ENCODE peak calls at places on chromosome 6, in four cellular contexts. E is mucosa of gallbladder, M is caudate nucleus, W is AG10803. O is an unnamed sample.

GRCh38 chr6:44127186-44128019 is at the start of the genes MRPL14 and TMEM63B:
- DNase-seq in W (peak), M (peak), E (peak), O (peak)

GRCh38 chr6:142941018-142941417 is 4.0 kb downstream of the HIVEP2 start:
- DNase-seq in E (no peak), M (no peak), W (no peak), O (no peak)

GRCh38 chr6:392441-393390 is 1.2 kb downstream of the IRF4 start:
- DNase-seq in E (no peak), M (no peak), W (no peak), O (no peak)

GRCh38 chr6:20403766-20404640 is 2.3 kb downstream of the E2F3 start:
- DNase-seq in E (no peak), W (peak), M (peak), O (peak)

GRCh38 chr6:17930321-17930993 is 57.0 kb downstream of the KIF13A start:
- DNase-seq in E (no peak), M (no peak), W (peak), O (no peak)

GRCh38 chr6:53654745-53655240 is 10.8 kb downstream of the KLHL31 start:
- DNase-seq in M (no peak), E (no peak), W (no peak), O (no peak)

GRCh38 chr6:54695815-54696214 is 150.8 kb upstream of the FAM83B start:
- DNase-seq in E (no peak), W (no peak), M (no peak), O (no peak)

GRCh38 chr6:12203001-12203400 is 87.2 kb upstream of the EDN1 start:
- DNase-seq in W (no peak), M (no peak), E (no peak), O (no peak)

GRCh38 chr6:291697-292505 is at the start of gene DUSP22:
- DNase-seq in E (peak), W (peak), M (no peak), O (no peak)

GRCh38 chr6:21312118-21312517 is 281.4 kb upstream of the SOX4 start:
- DNase-seq in M (no peak), E (no peak), W (no peak), O (no peak)

GRCh38 chr6:105608711-105609374 is 206.0 kb upstream of the PREP start:
- DNase-seq in E (no peak), W (peak), M (no peak), O (no peak)

GRCh38 chr6:16909599-16910360 is 148.5 kb upstream of the ATXN1 start:
- DNase-seq in W (peak), E (no peak), M (no peak), O (no peak)

GRCh38 chr6:105184921-105185320 is 5.1 kb upstream of the POPDC3 start:
- DNase-seq in M (no peak), E (no peak), W (peak), O (no peak)

GRCh38 chr6:64505312-64505711 is 869.7 kb downstream of the PHF3 start:
- DNase-seq in W (no peak), E (no peak), M (no peak), O (peak)

GRCh38 chr6:164911873-164912580 is 397.4 kb downstream of the C6orf118 start:
- DNase-seq in E (no peak), M (no peak), W (peak), O (no peak)

GRCh38 chr6:80789912-80790635 is 683.6 kb downstream of the BCKDHB start:
- DNase-seq in M (no peak), W (peak), E (no peak), O (no peak)

GRCh38 chr6:131059486-131059885 is 3.6 kb downstream of the EPB41L2 start:
- DNase-seq in M (no peak), W (peak), E (no peak), O (no peak)

GRCh38 chr6:85580878-85581267 is 12.8 kb downstream of the SNX14 start:
- DNase-seq in E (no peak), M (no peak), W (peak), O (no peak)

GRCh38 chr6:139161169-139161568 is 26.3 kb downstream of the HECA start:
- DNase-seq in M (no peak), W (peak), E (no peak), O (no peak)

GRCh38 chr6:55395836-55396235 is 68.6 kb downstream of the GFRAL start:
- DNase-seq in E (no peak), W (no peak), M (no peak), O (no peak)

GRCh38 chr6:14811760-14812428 is 434.0 kb upstream of the JARID2 start:
- DNase-seq in M (no peak), W (peak), E (no peak), O (no peak)

GRCh38 chr6:65787787-65788186 is 80.8 kb upstream of the EYS start:
- DNase-seq in E (no peak), M (no peak), W (no peak), O (no peak)

GRCh38 chr6:149545258-149545753 is 537 bp downstream of the PPIL4 start:
- DNase-seq in W (peak), E (peak), M (peak), O (no peak)

GRCh38 chr6:32865724-32866443 is 11.9 kb downstream of the PSMB9 start:
- DNase-seq in E (no peak), M (no peak), W (no peak), O (no peak)

GRCh38 chr6:106192824-106193223 is 106.7 kb downstream of the PRDM1 start:
- DNase-seq in W (peak), E (no peak), M (no peak), O (no peak)

GRCh38 chr6:83117802-83118201 is 50.3 kb downstream of the DOP1A start:
- DNase-seq in M (no peak), E (no peak), W (no peak), O (no peak)

GRCh38 chr6:157314705-157315321 is 8.5 kb downstream of the TMEM242 start:
- DNase-seq in E (no peak), M (no peak), W (peak), O (no peak)

GRCh38 chr6:2220154-2220553 is 25.3 kb downstream of the GMDS start:
- DNase-seq in M (no peak), E (no peak), W (no peak), O (no peak)